ENCODE peak calls at places on chromosome 11, in four cellular contexts. N, J, L and M are unnamed samples.

GRCh38 chr11:66186470-66186869 is 82.0 kb upstream of the RAB1B start:
- DNase-seq in J (no peak), L (no peak), N (no peak), M (no peak)

GRCh38 chr11:111815489-111815888 is 49.3 kb upstream of the PPP2R1B start:
- DNase-seq in J (no peak), N (no peak), L (no peak), M (no peak)

GRCh38 chr11:19185516-19186052 is 16.2 kb downstream of the CSRP3 start:
- DNase-seq in J (no peak), L (no peak), N (no peak), M (no peak)

GRCh38 chr11:126246636-126247035 is 22.1 kb downstream of the SRPRA start:
- DNase-seq in J (no peak), L (no peak), N (no peak), M (no peak)

GRCh38 chr11:10095412-10096207 is 198.4 kb downstream of the SBF2 start:
- DNase-seq in J (no peak), N (no peak), L (no peak), M (no peak)

GRCh38 chr11:36622431-36623136 is 24.5 kb upstream of the RAG2 start:
- DNase-seq in L (peak; percentile 14), J (peak; percentile 12), N (peak; percentile 6), M (peak; percentile 70)

GRCh38 chr11:6655790-6656580 is at the start of gene DCHS1:
- DNase-seq in N (peak; percentile 75), J (no peak), L (no peak), M (no peak)

GRCh38 chr11:1927151-1928037 is 7.9 kb downstream of the TNNT3 start:
- DNase-seq in L (no peak), J (no peak), N (no peak), M (no peak)

GRCh38 chr11:120526241-120526640 is 14.7 kb downstream of the GRIK4 start:
- DNase-seq in L (no peak), J (no peak), N (no peak), M (no peak)

GRCh38 chr11:82682003-82682751 is 51.5 kb downstream of the FAM181B start:
- DNase-seq in J (peak; percentile 65), L (peak; percentile 72), N (peak; percentile 88), M (peak; percentile 95)

GRCh38 chr11:74417860-74418508 is 19.8 kb upstream of the PGM2L1 start:
- DNase-seq in J (no peak), N (no peak), L (no peak), M (no peak)

GRCh38 chr11:4092031-4092430 is 2.6 kb upstream of the RRM1 start:
- DNase-seq in L (no peak), J (no peak), N (no peak), M (no peak)

GRCh38 chr11:121250843-121251242 is 41.7 kb upstream of the SC5D start:
- DNase-seq in J (no peak), N (no peak), L (no peak), M (no peak)

GRCh38 chr11:20112291-20113146 is 47.8 kb downstream of the DBX1 start:
- DNase-seq in J (peak; percentile 82), N (no peak), L (no peak), M (no peak)

GRCh38 chr11:86670179-86670578 is 2.2 kb downstream of the ME3 start:
- DNase-seq in L (no peak), N (no peak), J (no peak), M (no peak)

GRCh38 chr11:119529063-119529845 is 106.3 kb upstream of the THY1 start:
- DNase-seq in J (no peak), L (no peak), N (no peak), M (no peak)

GRCh38 chr11:2681408-2682145 is 18.2 kb downstream of the KCNQ1OT1 start:
- DNase-seq in N (no peak), J (no peak), L (no peak), M (peak; percentile 53)

GRCh38 chr11:64675417-64676252 is 47.4 kb downstream of the NRXN2 start:
- DNase-seq in L (no peak), J (no peak), N (no peak), M (peak; percentile 86)

GRCh38 chr11:64868904-64869570 is 9.4 kb downstream of the EHD1 start:
- DNase-seq in N (no peak), J (no peak), L (peak; percentile 77), M (no peak)

GRCh38 chr11:15976433-15977045 is 379.8 kb downstream of the SOX6 start:
- DNase-seq in J (no peak), L (no peak), N (no peak), M (no peak)

GRCh38 chr11:71940561-71941219 is 11.8 kb downstream of the RNF121 start:
- DNase-seq in N (no peak), J (no peak), L (no peak), M (no peak)

GRCh38 chr11:73249858-73250773 is 22.0 kb upstream of the P2RY6 start:
- DNase-seq in J (no peak), L (no peak), N (no peak), M (no peak)

GRCh38 chr11:67022961-67023956 is at the start of gene SYT12:
- DNase-seq in L (no peak), N (peak; percentile 69), J (no peak), M (no peak)

GRCh38 chr11:126415128-126415527 is 59.6 kb downstream of the ST3GAL4 start:
- DNase-seq in N (no peak), J (no peak), L (no peak), M (no peak)

GRCh38 chr11:69027704-69028372 is 14.8 kb upstream of the MRGPRF start:
- DNase-seq in L (no peak), N (no peak), J (no peak), M (no peak)

GRCh38 chr11:77865805-77866204 is 44.9 kb downstream of the AAMDC start:
- DNase-seq in L (no peak), J (no peak), N (no peak), M (no peak)

GRCh38 chr11:44361883-44362282 is 51.9 kb upstream of the ALX4 start:
- DNase-seq in J (no peak), N (no peak), L (no peak), M (no peak)

DNA sequence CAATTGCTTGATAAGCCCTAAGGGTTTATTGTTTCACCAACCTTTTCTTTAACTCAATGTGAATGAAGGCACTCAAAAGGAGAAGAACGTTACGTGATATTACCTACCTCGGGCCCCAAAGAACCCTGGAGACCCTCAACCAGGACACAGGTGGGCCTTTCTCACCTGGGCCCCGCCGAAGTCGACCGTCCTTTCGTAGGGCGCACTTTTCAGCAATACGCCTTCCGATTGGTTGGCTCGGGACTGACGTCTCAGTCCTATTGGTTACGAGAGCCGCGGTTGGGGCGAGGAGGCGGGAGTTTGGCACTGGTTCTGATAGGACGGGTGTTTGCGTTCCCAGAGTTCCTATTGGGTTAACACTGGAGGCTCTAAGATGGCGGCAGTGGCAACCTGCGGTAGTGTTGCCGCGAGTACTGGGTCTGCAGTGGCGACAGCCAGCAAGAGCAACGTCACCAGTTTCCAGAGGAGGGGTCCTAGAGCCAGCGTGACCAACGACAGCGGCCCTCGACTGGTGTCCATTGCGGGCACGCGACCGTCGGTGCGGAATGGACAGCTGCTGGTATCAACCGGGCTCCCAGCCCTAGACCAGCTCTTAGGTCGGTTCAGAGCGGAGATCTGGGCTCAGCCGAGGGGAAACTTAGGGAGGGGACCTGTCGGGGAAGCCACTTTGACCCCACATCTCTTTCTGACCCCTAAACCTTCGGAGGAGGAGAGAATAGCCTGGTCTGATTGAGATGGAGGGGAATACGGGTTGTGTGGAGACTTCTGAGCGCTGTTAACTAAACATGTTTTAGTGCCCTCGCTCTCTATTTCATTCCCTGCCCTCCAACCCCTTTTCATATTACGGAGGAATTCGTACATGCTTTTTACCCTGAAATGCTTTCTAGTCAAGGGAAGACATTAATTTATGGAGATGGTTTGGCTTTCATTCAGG is at the start of the genes ELP4 and IMMP1L:
- DNase-seq in L (peak; percentile 96), J (peak; percentile 95), N (peak; percentile 100), M (peak; percentile 99)
- H3K9me2 ChIP-seq in L (no peaks in the 10 kb centered on the region), J (no peaks in the 10 kb centered on the region), N (no peaks in the 10 kb centered on the region), M (no peaks in the 10 kb centered on the region)

DNA sequence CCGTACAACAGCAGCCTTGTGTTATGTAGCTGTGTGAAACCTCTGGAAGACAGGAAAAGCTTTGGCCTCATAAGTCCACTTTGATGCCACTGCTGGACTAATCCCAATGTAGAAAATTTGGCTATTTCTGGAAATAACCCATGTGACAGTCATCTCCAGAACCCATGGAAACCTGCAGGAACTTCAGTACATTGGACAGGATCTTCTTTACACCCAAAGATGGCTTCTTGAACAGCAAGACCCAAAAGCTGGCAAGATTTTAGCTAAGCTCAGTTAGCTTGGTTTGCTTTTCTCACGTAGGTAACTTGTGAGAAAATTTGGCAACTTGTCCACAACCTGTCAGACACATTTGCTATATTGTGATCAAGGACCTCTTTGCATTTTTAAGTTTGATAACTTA is 74.8 kb upstream of the RCN1 start:
- DNase-seq in N (no peak), L (no peak), J (no peak), M (no peak)
- H3K9me2 ChIP-seq in N (no peaks in the 10 kb centered on the region), L (no peaks in the 10 kb centered on the region), J (peaks cover 3% of the 10 kb centered on the region), M (no peaks in the 10 kb centered on the region)

GRCh38 chr11:101053492-101053891 is 76.1 kb downstream of the PGR start:
- DNase-seq in L (no peak), J (no peak), N (no peak), M (no peak)
- H3K9me2 ChIP-seq in L (no peaks in the 10 kb centered on the region), J (no peaks in the 10 kb centered on the region), N (no peaks in the 10 kb centered on the region), M (no peaks in the 10 kb centered on the region)

GRCh38 chr11:97614571-97614970 is 1224.8 kb downstream of the JRKL start:
- DNase-seq in J (no peak), L (no peak), N (no peak), M (no peak)

GRCh38 chr11:97611345-97611744 is 1221.5 kb downstream of the JRKL start:
- DNase-seq in N (peak; percentile 5), L (no peak), J (no peak), M (no peak)

GRCh38 chr11:97607301-97608000 is 1217.6 kb downstream of the JRKL start:
- DNase-seq in J (no peak), N (no peak), L (no peak), M (no peak)

GRCh38 chr11:97610000-97610399 is 1220.2 kb downstream of the JRKL start:
- DNase-seq in J (no peak), L (no peak), N (peak; percentile 51), M (peak; percentile 52)

DNA sequence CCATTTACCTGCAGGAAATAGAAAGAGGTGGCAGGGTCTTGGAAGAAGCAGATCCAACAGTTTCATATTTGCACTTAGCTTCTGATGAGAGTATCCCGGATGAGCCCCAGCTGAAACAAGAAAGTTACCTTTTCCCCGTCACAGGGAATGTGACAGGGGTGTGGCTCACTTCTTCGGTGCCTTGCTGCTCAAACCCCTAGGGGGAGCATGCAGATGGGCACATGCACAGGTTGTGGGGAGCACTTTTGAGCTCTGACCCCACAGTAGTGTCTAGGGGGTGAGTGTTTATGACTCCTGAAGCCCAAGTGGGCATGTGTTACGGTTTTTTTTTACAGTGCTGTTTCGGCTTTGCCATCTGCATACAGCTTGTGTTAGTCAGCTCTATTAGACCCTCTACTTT is 1221.0 kb downstream of the JRKL start:
- DNase-seq in J (no peak), N (peak; percentile 46), L (no peak), M (no peak)
- H3K9me2 ChIP-seq in J (no peaks in the 10 kb centered on the region), N (no peaks in the 10 kb centered on the region), L (no peaks in the 10 kb centered on the region), M (no peaks in the 10 kb centered on the region)

GRCh38 chr11:134615041-134615615 is 203.1 kb upstream of the B3GAT1 start:
- DNase-seq in L (no peak), J (no peak), N (no peak), M (no peak)

GRCh38 chr11:134617360-134617759 is 205.3 kb upstream of the B3GAT1 start:
- DNase-seq in N (no peak), J (no peak), L (no peak), M (no peak)

GRCh38 chr11:134613646-134614045 is 201.6 kb upstream of the B3GAT1 start:
- DNase-seq in J (no peak), L (no peak), N (no peak), M (no peak)

GRCh38 chr11:134614141-134614540 is 202.1 kb upstream of the B3GAT1 start:
- DNase-seq in N (no peak), J (no peak), L (no peak), M (no peak)

GRCh38 chr11:134616048-134616447 is 204.0 kb upstream of the B3GAT1 start:
- DNase-seq in N (no peak), J (no peak), L (no peak), M (no peak)
- H3K9me2 ChIP-seq in N (peaks cover 5% of the 10 kb centered on the region), J (no peaks in the 10 kb centered on the region), L (no peaks in the 10 kb centered on the region), M (no peaks in the 10 kb centered on the region)